ENCODE peak calls at places on chromosomes 16 and 17, in six cellular contexts. R is adrenal gland, W is A549, A is transverse colon, V is Peyer's patch, L is testis. F is an unnamed sample.

GRCh38 chr16:83068686-83069085 is 441.9 kb downstream of the CDH13 start:
- DNase-seq in A (no peak), V (no peak), W (no peak), L (no peak), R (no peak), F (no peak)

GRCh38 chr16:28067604-28068382 is 4.3 kb upstream of the GSG1L start:
- DNase-seq in A (no peak), R (no peak), V (no peak), L (no peak), W (no peak), F (no peak)

GRCh38 chr17:410674-411401 is 58.2 kb upstream of the RPH3AL start:
- DNase-seq in L (no peak), A (peak; percentile 30), V (no peak), W (no peak), R (peak; percentile 42), F (no peak)

GRCh38 chr16:17938546-17938945 is 398.0 kb downstream of the NPIPA8 start:
- DNase-seq in W (no peak), L (no peak), A (no peak), V (no peak), R (no peak), F (no peak)

GRCh38 chr17:35294756-35295155 is 51.9 kb downstream of the SLFN5 start:
- DNase-seq in W (no peak), R (no peak), V (no peak), L (no peak), A (no peak), F (no peak)

GRCh38 chr17:81509048-81509686 is 3.4 kb downstream of the ACTG1 start:
- DNase-seq in R (no peak), A (peak; percentile 48), V (peak; percentile 71), W (no peak), L (no peak), F (no peak)

GRCh38 chr17:21358682-21359482 is 17.3 kb upstream of the KCNJ12 start:
- DNase-seq in A (no peak), R (no peak), L (no peak), W (no peak), V (no peak), F (no peak)

GRCh38 chr17:66673668-66674276 is 161.1 kb upstream of the CACNG5 start:
- DNase-seq in R (peak; percentile 41), L (peak; percentile 64), W (peak; percentile 62), A (peak; percentile 57), V (peak; percentile 63), F (no peak)

GRCh38 chr16:81889896-81890634 is 111.0 kb downstream of the PLCG2 start:
- DNase-seq in L (peak; percentile 63), W (peak; percentile 74), A (peak; percentile 54), V (peak; percentile 82), R (peak; percentile 54), F (no peak)

GRCh38 chr16:65124596-65124995 is 2.7 kb upstream of the CDH11 start:
- DNase-seq in W (no peak), L (no peak), V (no peak), R (no peak), A (no peak), F (no peak)

GRCh38 chr17:7839890-7840260 is 5.9 kb downstream of the KDM6B start:
- DNase-seq in L (no peak), R (no peak), W (peak; percentile 59), V (no peak), A (no peak), F (no peak)

GRCh38 chr17:81480140-81480917 is 32.3 kb downstream of the ACTG1 start:
- DNase-seq in L (peak; percentile 87), R (peak; percentile 86), A (no peak), W (no peak), V (no peak), F (no peak)

GRCh38 chr17:32515677-32516383 is 29.0 kb downstream of the CDK5R1 start:
- DNase-seq in L (no peak), W (no peak), R (no peak), V (no peak), A (no peak), F (no peak)

GRCh38 chr16:12398029-12398735 is 405.5 kb downstream of the CPPED1 start:
- DNase-seq in W (no peak), A (no peak), L (no peak), V (no peak), R (no peak), F (no peak)

GRCh38 chr17:14301761-14302401 is 1.0 kb downstream of the HS3ST3B1 start:
- DNase-seq in A (peak; percentile 43), L (peak; percentile 45), W (no peak), V (peak; percentile 78), R (peak; percentile 38), F (no peak)

GRCh38 chr17:2186937-2187336 is 116.6 kb downstream of the SMG6 start:
- DNase-seq in R (no peak), V (no peak), A (no peak), W (no peak), L (no peak), F (no peak)

GRCh38 chr16:2179107-2179501 is 17.3 kb downstream of the CASKIN1 start:
- DNase-seq in W (no peak), V (no peak), R (no peak), A (no peak), L (no peak), F (no peak)

GRCh38 chr17:63939884-63940283 is 7.8 kb upstream of the CD79B start:
- DNase-seq in V (no peak), L (no peak), A (no peak), R (no peak), W (no peak), F (no peak)

GRCh38 chr16:2195316-2196161 is 866 bp downstream of the CASKIN1 start:
- DNase-seq in L (no peak), A (no peak), V (no peak), W (no peak), R (no peak), F (no peak)

GRCh38 chr17:5837055-5837491 is 233.1 kb upstream of the WSCD1 start:
- DNase-seq in W (peak; percentile 73), A (no peak), V (no peak), R (no peak), L (no peak), F (peak; percentile 77)

GRCh38 chr17:68435876-68436842 is 21.1 kb downstream of the WIPI1 start:
- DNase-seq in A (peak; percentile 84), W (peak; percentile 82), R (peak; percentile 75), V (peak; percentile 94), L (peak; percentile 87), F (peak; percentile 94)

GRCh38 chr17:74873874-74874614 is 1.2 kb upstream of the FDXR start:
- DNase-seq in A (no peak), R (no peak), V (no peak), L (no peak), W (peak; percentile 78), F (no peak)

GRCh38 chr17:77555741-77556291 is 402.7 kb upstream of the TNRC6C start:
- DNase-seq in W (no peak), L (no peak), R (no peak), A (peak; percentile 16), V (no peak), F (no peak)

GRCh38 chr17:59519132-59519531 is 46.3 kb upstream of the DHX40 start:
- DNase-seq in L (no peak), W (no peak), V (no peak), A (no peak), R (no peak), F (no peak)

GRCh38 chr17:14803781-14804180 is 461.3 kb downstream of the PMP22 start:
- DNase-seq in V (no peak), L (no peak), W (no peak), A (no peak), R (no peak), F (no peak)

GRCh38 chr17:49198206-49198605 is 12.2 kb downstream of the GNGT2 start:
- DNase-seq in L (no peak), A (no peak), V (peak; percentile 9), R (no peak), W (no peak), F (no peak)

GRCh38 chr17:7944321-7944720 is 12.3 kb downstream of the CNTROB start:
- DNase-seq in A (no peak), W (no peak), R (no peak), L (no peak), V (no peak), F (no peak)

GRCh38 chr17:7755095-7755890 is 37.7 kb downstream of the DNAH2 start:
- DNase-seq in L (no peak), W (no peak), V (no peak), R (no peak), A (peak; percentile 65), F (no peak)

GRCh38 chr17:67491009-67491677 is 114.1 kb downstream of the PITPNC1 start:
- DNase-seq in W (peak; percentile 80), L (peak; percentile 84), R (peak; percentile 97), V (peak; percentile 78), A (peak; percentile 72), F (peak; percentile 95)

GRCh38 chr16:85303354-85303883 is 191.1 kb upstream of the CIBAR2 start:
- DNase-seq in A (peak; percentile 71), W (peak; percentile 89), L (peak; percentile 76), V (peak; percentile 81), R (peak; percentile 74), F (no peak)
- TF ChIP-seq CTCF in A (peak; percentile 92), W (peak; percentile 96), L (peak; percentile 80), V (peak; percentile 87), R (peak; percentile 92), F (peak; percentile 91)

GRCh38 chr16:75169899-75170405 is 21.6 kb downstream of the ZFP1 start:
- DNase-seq in R (no peak), V (no peak), A (no peak), W (no peak), L (no peak), F (no peak)

GRCh38 chr16:75176926-75177325 is 28.6 kb downstream of the ZFP1 start:
- DNase-seq in A (no peak), V (no peak), L (no peak), R (no peak), W (no peak), F (no peak)

GRCh38 chr16:75179208-75179607 is 27.8 kb downstream of the CTRB2 start:
- DNase-seq in R (no peak), A (no peak), V (no peak), W (no peak), L (no peak), F (no peak)

GRCh38 chr16:75175074-75175473 is 26.8 kb downstream of the ZFP1 start:
- DNase-seq in R (no peak), L (no peak), A (no peak), W (no peak), V (no peak), F (no peak)
- H3K9me3 ChIP-seq in R (peaks cover 12% of the 10 kb centered on the region), L (no peaks in the 10 kb centered on the region), A (peaks cover 35% of the 10 kb centered on the region), W (peaks cover 87% of the 10 kb centered on the region), V (peaks cover 20% of the 10 kb centered on the region), F (no peaks in the 10 kb centered on the region)

GRCh38 chr16:85437161-85438052 is 175.7 kb upstream of the GSE1 start:
- DNase-seq in W (no peak), R (no peak), L (peak; percentile 76), A (peak; percentile 89), V (peak; percentile 81), F (no peak)
- TF ChIP-seq POLR2A in W (no peak), R (no peak), L (no peak), A (peak; percentile 52), V (no peak), F (no peak)

DNA sequence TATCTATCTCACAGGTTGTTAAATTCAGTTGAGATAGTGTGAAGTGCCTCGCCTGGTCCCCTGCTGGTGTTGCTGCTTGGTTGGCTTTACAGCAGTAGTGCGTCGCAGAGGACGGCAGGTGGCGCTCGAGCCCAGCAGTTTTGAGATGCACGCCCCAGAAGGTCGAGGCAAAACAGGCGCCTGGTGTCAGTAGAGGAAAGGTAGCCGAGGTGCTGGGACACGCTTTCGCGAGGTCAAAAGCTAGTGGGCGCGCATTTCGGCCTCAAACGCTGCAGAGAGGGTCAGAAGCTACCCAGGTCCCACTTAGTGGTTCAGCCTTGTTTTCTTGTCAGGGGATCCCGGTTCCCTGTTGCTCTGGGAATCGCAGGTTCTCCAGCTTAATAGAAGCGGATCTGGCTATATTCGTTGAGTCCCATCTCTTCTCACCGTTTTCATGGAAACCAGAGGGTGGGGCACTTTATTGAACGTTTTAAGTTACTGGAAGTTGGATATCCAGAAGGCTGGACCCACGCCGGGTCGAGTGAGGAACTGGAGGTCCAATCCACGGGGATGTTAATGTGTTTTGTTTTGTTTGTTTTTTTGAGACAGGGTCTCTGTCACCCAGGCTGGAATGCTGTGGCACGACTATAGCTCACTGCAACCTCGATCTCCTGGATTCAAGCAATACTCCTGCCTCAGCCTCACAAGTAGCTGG is 10.3 kb upstream of the ZFP90 start:
- DNase-seq in R (peak; percentile 81), A (peak; percentile 91), L (peak; percentile 91), V (peak; percentile 94), W (peak; percentile 90), F (peak; percentile 96)
- TF ChIP-seq CTCF in R (peak; percentile 89), A (peak; percentile 95), L (peak; percentile 89), V (peak; percentile 98), W (peak; percentile 95), F (peak; percentile 95)

F was measured in esophagus muscularis mucosa.